ENCODE peak calls at places on chromosomes 13 and 19, in seven cellular contexts. J is H1, Z is HepG2, S is GM12878, K is K562, I is HCT116, X is SK-N-SH. F is an unnamed sample.

GRCh38 chr19:40416918-40417713 is 3.9 kb upstream of the PRX start:
- DNase-seq in J (no peak), Z (peak), S (no peak), K (peak), I (no peak), X (no peak), F (no peak)

GRCh38 chr13:111211789-111212516 is 96.8 kb downstream of the ARHGEF7 start:
- DNase-seq in J (no peak), Z (no peak), S (no peak), K (no peak), I (no peak), X (no peak), F (no peak)

GRCh38 chr19:44752816-44753618 is 4.5 kb downstream of the BCL3 start:
- DNase-seq in J (peak), Z (peak), S (peak), K (peak), I (no peak), X (peak), F (no peak)

GRCh38 chr13:81017525-81018152 is 676.7 kb upstream of the SPRY2 start:
- DNase-seq in J (no peak), Z (peak), S (no peak), K (peak), I (peak), X (peak), F (peak)

GRCh38 chr13:41813426-41813825 is 147.5 kb downstream of the VWA8 start:
- DNase-seq in J (no peak), Z (no peak), S (no peak), K (no peak), I (no peak), X (no peak), F (no peak)

GRCh38 chr13:43268632-43269031 is 245.2 kb downstream of the DNAJC15 start:
- DNase-seq in J (no peak), Z (no peak), S (no peak), K (no peak), I (no peak), X (no peak), F (no peak)

GRCh38 chr19:45826934-45827333 is 11.8 kb upstream of the RSPH6A start:
- DNase-seq in J (no peak), Z (no peak), S (no peak), K (no peak), I (no peak), X (peak), F (no peak)

GRCh38 chr19:39303373-39304184 is 7.4 kb downstream of the IFNL1 start:
- DNase-seq in J (no peak), Z (peak), S (no peak), K (no peak), I (no peak), X (no peak), F (no peak)

GRCh38 chr13:41716236-41716635 is 244.7 kb downstream of the VWA8 start:
- DNase-seq in J (no peak), Z (no peak), S (no peak), K (no peak), I (no peak), X (no peak), F (peak)

GRCh38 chr19:47615714-47616113 is 6.8 kb downstream of the BICRA start:
- DNase-seq in J (no peak), Z (no peak), S (no peak), K (no peak), I (no peak), X (no peak), F (no peak)

GRCh38 chr13:88456155-88456554 is 785.0 kb downstream of the SLITRK5 start:
- DNase-seq in J (no peak), Z (no peak), S (no peak), K (no peak), I (no peak), X (no peak), F (no peak)

GRCh38 chr19:23203841-23204344 is 46.3 kb downstream of the ZNF724 start:
- DNase-seq in J (no peak), Z (no peak), S (no peak), K (no peak), I (no peak), X (no peak), F (no peak)

GRCh38 chr19:39771751-39772150 is 6.9 kb upstream of the LEUTX start:
- DNase-seq in J (no peak), Z (no peak), S (no peak), K (no peak), I (no peak), X (no peak), F (peak)

GRCh38 chr19:19591133-19591825 is 27.2 kb downstream of the PBX4 start:
- DNase-seq in J (no peak), Z (peak), S (peak), K (no peak), I (no peak), X (no peak), F (peak)

GRCh38 chr13:82717249-82717648 is 1165.0 kb downstream of the SLITRK1 start:
- DNase-seq in J (no peak), Z (no peak), S (no peak), K (no peak), I (no peak), X (no peak), F (no peak)

GRCh38 chr13:39536906-39537305 is 66.1 kb downstream of the LHFPL6 start:
- DNase-seq in J (no peak), Z (no peak), S (no peak), K (no peak), I (no peak), X (no peak), F (no peak)

GRCh38 chr19:2034729-2035589 is 16.1 kb downstream of the MKNK2 start:
- DNase-seq in J (peak), Z (no peak), S (no peak), K (peak), I (peak), X (peak), F (peak)

GRCh38 chr13:112567161-112567862 is 20.6 kb downstream of the TUBGCP3 start:
- DNase-seq in J (no peak), Z (no peak), S (no peak), K (no peak), I (no peak), X (no peak), F (no peak)

GRCh38 chr13:25980255-25980654 is 71.6 kb downstream of the SHISA2 start:
- DNase-seq in J (no peak), Z (peak), S (no peak), K (no peak), I (peak), X (peak), F (no peak)

GRCh38 chr19:41879670-41880328 is 2.7 kb downstream of the CD79A start:
- DNase-seq in J (no peak), Z (no peak), S (no peak), K (no peak), I (no peak), X (no peak), F (no peak)

GRCh38 chr13:48733739-48734329 is 80.1 kb downstream of the CYSLTR2 start:
- DNase-seq in J (no peak), Z (no peak), S (no peak), K (no peak), I (no peak), X (no peak), F (no peak)

GRCh38 chr19:39363909-39364457 is 21.8 kb downstream of the SAMD4B start:
- DNase-seq in J (no peak), Z (no peak), S (no peak), K (no peak), I (no peak), X (no peak), F (no peak)

GRCh38 chr13:100392709-100393630 is 195.6 kb downstream of the GGACT start:
- DNase-seq in J (no peak), Z (peak), S (peak), K (peak), I (peak), X (no peak), F (peak)

GRCh38 chr13:107441279-107441678 is 774.1 kb downstream of the LIG4 start:
- DNase-seq in J (no peak), Z (no peak), S (no peak), K (no peak), I (no peak), X (no peak), F (no peak)

GRCh38 chr13:43596924-43597598 is 189.7 kb downstream of the ENOX1 start:
- DNase-seq in J (no peak), Z (no peak), S (no peak), K (no peak), I (no peak), X (no peak), F (no peak)

GRCh38 chr13:40342461-40342860 is 324.0 kb downstream of the FOXO1 start:
- DNase-seq in J (peak), Z (no peak), S (no peak), K (no peak), I (no peak), X (no peak), F (no peak)

GRCh38 chr19:49802836-49803528 is 10.1 kb downstream of the FUZ start:
- DNase-seq in J (no peak), Z (no peak), S (no peak), K (no peak), I (no peak), X (no peak), F (no peak)

GRCh38 chr13:103354189-103354588 is 288.0 kb upstream of the SLC10A2 start:
- DNase-seq in J (no peak), Z (no peak), S (no peak), K (no peak), I (no peak), X (peak), F (no peak)

DNA sequence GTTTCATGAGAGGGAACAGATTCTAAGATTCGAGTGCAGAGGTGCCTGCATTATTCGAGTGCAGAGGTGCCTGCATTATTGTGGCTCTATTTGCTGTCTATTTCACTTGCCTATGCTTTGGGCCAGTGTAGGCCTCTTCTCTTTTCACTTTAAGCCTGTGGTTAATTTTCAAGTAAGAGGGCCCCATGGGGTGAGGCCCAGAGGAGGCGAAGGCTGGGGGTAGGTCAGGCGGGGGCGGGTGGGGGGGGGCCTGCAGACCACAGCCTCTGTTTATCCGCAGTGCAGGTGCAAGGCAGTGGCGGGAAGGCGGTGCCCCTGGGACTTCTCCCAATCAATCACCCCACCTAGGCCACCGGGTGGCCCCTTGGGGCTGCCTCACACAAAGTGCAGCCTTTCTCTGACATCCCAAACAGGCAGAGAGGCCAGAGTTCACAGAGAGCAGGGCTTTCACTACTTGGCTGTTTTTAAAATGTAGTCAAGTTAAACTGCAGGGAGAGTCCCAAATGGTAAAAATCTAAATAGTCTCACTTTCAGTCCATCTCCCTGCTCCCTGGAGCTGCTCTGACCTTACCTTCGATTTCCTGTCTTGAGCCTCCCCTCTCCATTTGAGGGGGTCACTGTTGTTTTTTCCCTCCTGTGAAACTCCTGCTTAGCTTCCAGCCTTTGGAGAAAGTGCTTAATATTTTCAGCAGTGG is 249.1 kb downstream of the DLEU7 start:
- DNase-seq in J (no peak), Z (peak), S (peak), K (peak), I (no peak), X (peak), F (no peak)
- TF ChIP-seq JUND in J (no peak), Z (no peak), S (no peak), K (no peak), I (no peak), X (no peak), F (no peak)

DNA sequence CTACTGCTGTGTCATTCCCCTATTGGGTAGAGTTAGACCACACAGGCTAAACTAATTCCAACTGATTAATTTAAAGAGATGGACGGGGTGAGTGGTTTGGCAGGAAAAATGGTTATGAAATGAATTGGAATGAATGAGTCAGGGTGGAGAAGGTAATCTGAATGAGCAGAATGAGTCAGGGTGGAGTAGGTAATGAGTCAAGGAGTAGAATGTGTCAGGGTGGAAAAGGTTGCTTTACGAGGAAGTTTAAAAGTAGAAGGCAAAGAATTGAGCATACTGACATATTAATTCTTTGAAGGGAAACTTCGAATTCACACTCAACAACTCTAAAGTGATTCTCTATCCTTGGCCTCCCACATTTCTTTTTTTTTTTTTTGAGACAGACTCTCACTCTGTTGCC is 12.7 kb upstream of the ZNF121 start:
- DNase-seq in J (no peak), Z (no peak), S (no peak), K (no peak), I (peak), X (no peak), F (no peak)
- TF ChIP-seq JUND in J (no peak), Z (no peak), S (no peak), K (no peak), I (peak), X (peak), F (no peak)

GRCh38 chr19:33641261-33641660 is 19.5 kb downstream of the CHST8 start:
- DNase-seq in J (no peak), Z (no peak), S (no peak), K (no peak), I (no peak), X (no peak), F (no peak)

GRCh38 chr19:33640773-33641172 is 19.0 kb downstream of the CHST8 start:
- DNase-seq in J (no peak), Z (no peak), S (no peak), K (no peak), I (no peak), X (no peak), F (no peak)

GRCh38 chr19:33638167-33639033 is 16.6 kb downstream of the CHST8 start:
- DNase-seq in J (no peak), Z (no peak), S (no peak), K (no peak), I (no peak), X (no peak), F (no peak)

GRCh38 chr19:33641956-33642498 is 20.3 kb downstream of the CHST8 start:
- DNase-seq in J (no peak), Z (no peak), S (no peak), K (no peak), I (no peak), X (no peak), F (no peak)

DNA sequence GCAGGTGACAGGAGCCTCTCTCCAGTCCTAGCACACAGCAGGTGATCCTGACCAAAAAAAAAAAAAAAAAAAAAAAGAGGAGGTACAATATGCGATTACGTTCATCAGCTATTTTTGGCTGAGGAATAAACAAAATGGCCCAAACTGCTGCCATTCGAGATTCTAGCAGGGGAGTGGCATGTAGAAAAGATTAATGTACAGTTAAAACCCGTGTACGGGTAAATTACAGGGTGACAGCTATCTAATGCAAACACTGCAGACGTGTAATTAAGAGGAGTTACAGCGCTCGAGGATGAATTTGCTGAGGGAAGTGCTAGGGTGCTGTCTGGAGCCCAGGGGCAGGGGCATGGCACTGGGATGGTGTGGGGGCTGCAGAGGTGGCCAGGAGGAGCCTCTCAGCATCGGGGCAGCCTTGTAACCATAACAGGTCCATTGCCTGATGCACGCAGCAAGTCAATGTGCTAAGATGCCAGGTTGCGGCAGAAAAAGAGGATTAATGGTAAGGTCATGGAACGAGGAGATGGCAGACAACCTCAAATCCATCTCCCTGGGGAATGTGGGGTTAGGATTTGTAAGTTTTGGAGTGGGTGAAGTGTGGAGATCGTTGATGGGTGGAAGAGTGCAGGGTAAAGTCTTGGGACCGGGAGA is 17.4 kb downstream of the CHST8 start:
- DNase-seq in J (no peak), Z (no peak), S (no peak), K (no peak), I (no peak), X (no peak), F (no peak)
- TF ChIP-seq JUND in J (no peak), Z (no peak), S (no peak), K (no peak), I (no peak), X (no peak), F (no peak)

GRCh38 chr13:95067303-95067702 is 233.9 kb downstream of the ABCC4 start:
- DNase-seq in J (no peak), Z (no peak), S (no peak), K (no peak), I (no peak), X (no peak), F (no peak)
- TF ChIP-seq JUND in J (no peak), Z (no peak), S (no peak), K (no peak), I (no peak), X (no peak), F (no peak)

DNA sequence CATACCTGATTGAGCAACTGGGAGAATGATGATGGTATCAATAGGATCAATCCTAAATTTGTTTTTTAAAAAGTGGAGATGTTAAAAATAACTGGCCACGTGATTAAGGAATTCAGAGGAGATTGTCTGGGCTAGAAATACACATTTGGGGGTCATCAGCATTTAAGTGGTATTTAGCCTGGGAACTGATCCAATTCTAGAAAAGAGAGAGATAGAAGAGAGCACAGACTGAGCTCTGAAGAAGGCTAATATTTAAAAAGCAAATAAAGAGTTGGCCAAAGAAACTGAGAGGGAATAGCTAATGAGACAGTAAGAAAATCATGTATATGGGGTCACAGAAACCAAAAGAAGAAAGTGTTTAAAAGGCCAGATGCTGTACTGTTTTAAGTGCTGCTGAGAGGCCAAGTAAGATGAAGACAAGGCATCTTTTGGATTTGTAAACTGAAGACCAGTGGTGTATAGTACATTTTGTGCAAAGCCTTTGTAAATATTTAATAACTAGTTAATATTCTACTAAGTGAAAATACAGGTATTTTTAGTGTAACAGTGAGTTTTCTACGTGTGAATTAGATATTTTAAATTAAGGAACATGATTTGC is 40.2 kb downstream of the UBL3 start:
- DNase-seq in J (no peak), Z (peak), S (no peak), K (no peak), I (no peak), X (no peak), F (no peak)
- TF ChIP-seq JUND in J (no peak), Z (no peak), S (no peak), K (no peak), I (no peak), X (no peak), F (no peak)

GRCh38 chr13:75347925-75348324 is 134.0 kb downstream of the TBC1D4 start:
- DNase-seq in J (no peak), Z (no peak), S (no peak), K (no peak), I (no peak), X (no peak), F (no peak)
- TF ChIP-seq JUND in J (no peak), Z (no peak), S (no peak), K (no peak), I (no peak), X (no peak), F (no peak)

GRCh38 chr13:21399741-21400140 is 59.4 kb downstream of the ZDHHC20 start:
- DNase-seq in J (no peak), Z (no peak), S (no peak), K (no peak), I (peak), X (no peak), F (no peak)
- TF ChIP-seq JUND in J (no peak), Z (no peak), S (no peak), K (no peak), I (no peak), X (no peak), F (no peak)

GRCh38 chr19:11141937-11142527 is 13.6 kb downstream of the SPC24 start:
- DNase-seq in J (peak), Z (peak), S (no peak), K (no peak), I (no peak), X (no peak), F (no peak)

GRCh38 chr19:11140896-11141295 is 14.7 kb downstream of the SPC24 start:
- DNase-seq in J (no peak), Z (no peak), S (no peak), K (no peak), I (no peak), X (no peak), F (no peak)

GRCh38 chr19:11138659-11139526 is 16.7 kb downstream of the SPC24 start:
- DNase-seq in J (peak), Z (peak), S (no peak), K (peak), I (no peak), X (peak), F (no peak)

GRCh38 chr19:11136400-11137101 is 19.0 kb downstream of the SPC24 start:
- DNase-seq in J (no peak), Z (no peak), S (no peak), K (peak), I (no peak), X (no peak), F (no peak)

DNA sequence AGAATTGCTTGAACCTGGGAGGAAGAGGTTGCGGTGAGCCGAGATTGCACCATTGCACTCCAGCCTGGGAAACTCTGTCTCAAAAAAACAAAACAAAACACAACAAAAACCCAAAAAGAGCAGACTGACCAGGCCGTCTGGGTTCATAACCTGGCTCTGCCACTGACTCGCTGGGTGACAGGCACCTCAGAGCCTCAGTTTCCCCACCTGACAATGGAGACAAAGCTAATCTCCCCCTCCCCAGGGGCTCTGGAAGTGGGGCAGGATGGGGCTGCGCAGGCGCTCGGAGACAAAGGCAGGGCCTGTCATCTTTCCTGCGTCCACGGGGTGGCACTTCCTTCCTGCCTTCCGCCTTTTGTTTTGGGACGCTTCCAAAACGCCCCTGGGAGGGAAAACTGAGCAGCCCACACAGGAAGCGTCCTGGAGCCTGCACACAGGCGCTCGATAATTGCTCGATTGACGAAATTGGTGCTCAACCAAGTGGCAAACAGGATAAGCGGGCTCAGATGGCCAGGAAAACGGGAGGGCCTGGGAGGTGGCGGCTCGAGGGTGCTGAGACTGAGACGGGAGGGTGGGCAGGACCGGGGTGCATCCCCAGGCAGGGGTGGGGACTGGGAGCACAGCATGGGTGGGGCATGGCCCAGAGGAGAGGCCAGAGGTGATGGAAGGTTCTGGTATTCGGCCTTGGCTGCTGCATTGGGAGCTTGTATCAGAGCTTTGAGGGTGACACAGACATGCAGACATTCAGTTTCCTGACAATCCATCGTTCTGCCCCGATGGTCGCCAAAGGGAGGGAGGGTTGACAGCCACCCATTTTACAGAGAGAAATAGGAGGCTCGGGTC is 17.8 kb downstream of the SPC24 start:
- DNase-seq in J (peak), Z (peak), S (no peak), K (peak), I (no peak), X (peak), F (peak)
- TF ChIP-seq JUND in J (no peak), Z (no peak), S (no peak), K (peak), I (no peak), X (no peak), F (no peak)

F was measured in T47D.